ENCODE peak calls at places on chromosome 21, in four cellular contexts. J is K562, N is H1, T is SK-N-SH. A is an unnamed sample.

GRCh38 chr21:17386498-17386897 is 126.3 kb upstream of the CXADR start:
- DNase-seq in J (no peak), N (no peak), T (no peak), A (no peak)

GRCh38 chr21:41009398-41010177 is 158.4 kb upstream of the BACE2 start:
- DNase-seq in J (no peak), N (no peak), T (peak), A (no peak)

GRCh38 chr21:25994758-25995163 is 175.8 kb downstream of the APP start:
- DNase-seq in J (no peak), N (no peak), T (no peak), A (no peak)

GRCh38 chr21:25127007-25127406 is 480.3 kb downstream of the MRPL39 start:
- DNase-seq in J (no peak), N (no peak), T (no peak), A (no peak)

GRCh38 chr21:24693779-24694178 is 913.5 kb downstream of the MRPL39 start:
- DNase-seq in J (no peak), N (no peak), T (no peak), A (no peak)

GRCh38 chr21:37374026-37374425 is 7.5 kb downstream of the DYRK1A start:
- DNase-seq in J (no peak), N (no peak), T (no peak), A (no peak)

GRCh38 chr21:41186763-41187536 is 19.0 kb downstream of the BACE2 start:
- DNase-seq in J (no peak), N (no peak), T (no peak), A (no peak)

GRCh38 chr21:15992171-15992570 is 262.4 kb downstream of the USP25 start:
- DNase-seq in J (no peak), N (no peak), T (no peak), A (no peak)

GRCh38 chr21:20997308-20997632 is 939 bp upstream of the NCAM2 start:
- DNase-seq in J (no peak), N (no peak), T (peak), A (no peak)

GRCh38 chr21:31075844-31076243 is 37.6 kb upstream of the KRTAP19-8 start:
- DNase-seq in J (no peak), N (no peak), T (no peak), A (no peak)

GRCh38 chr21:20783611-20784010 is 214.6 kb upstream of the NCAM2 start:
- DNase-seq in J (no peak), N (no peak), T (no peak), A (no peak)

GRCh38 chr21:37415938-37416337 is 49.4 kb downstream of the DYRK1A start:
- DNase-seq in J (no peak), N (no peak), T (no peak), A (no peak)

GRCh38 chr21:37228003-37228400 is 39.1 kb downstream of the VPS26C start:
- DNase-seq in J (no peak), N (no peak), T (no peak), A (no peak)

GRCh38 chr21:40146201-40146890 is 279.1 kb downstream of the PCP4 start:
- DNase-seq in J (no peak), N (no peak), T (no peak), A (no peak)

GRCh38 chr21:17495680-17496079 is 17.2 kb upstream of the CXADR start:
- DNase-seq in J (no peak), N (no peak), T (no peak), A (no peak)

GRCh38 chr21:41290106-41290799 is 26.3 kb upstream of the FAM3B start:
- DNase-seq in J (no peak), N (no peak), T (no peak), A (no peak)

GRCh38 chr21:40840441-40840840 is 6.5 kb downstream of the DSCAM start:
- DNase-seq in J (no peak), N (no peak), T (no peak), A (no peak)

GRCh38 chr21:8989883-8990325 is 1531.5 kb upstream of the TPTE start:
- DNase-seq in J (peak), N (no peak), T (no peak), A (no peak)

GRCh38 chr21:28018741-28019669 is 973.7 kb downstream of the LTN1 start:
- DNase-seq in J (no peak), N (no peak), T (no peak), A (no peak)

GRCh38 chr21:28132713-28133112 is 860.0 kb downstream of the LTN1 start:
- DNase-seq in J (no peak), N (no peak), T (no peak), A (no peak)

GRCh38 chr21:41369105-41369914 is 7.5 kb downstream of the MX2 start:
- DNase-seq in J (no peak), N (no peak), T (peak), A (no peak)

GRCh38 chr21:25835397-25835796 is 100.6 kb downstream of the GABPA start:
- DNase-seq in J (no peak), N (no peak), T (no peak), A (no peak)

GRCh38 chr21:24955275-24955961 is 651.9 kb downstream of the MRPL39 start:
- DNase-seq in J (no peak), N (no peak), T (no peak), A (no peak)

GRCh38 chr21:15355066-15355465 is 290.3 kb upstream of the NRIP1 start:
- DNase-seq in J (no peak), N (no peak), T (no peak), A (no peak)

GRCh38 chr21:45471229-45472052 is 66.5 kb downstream of the COL18A1 start:
- DNase-seq in J (no peak), N (no peak), T (no peak), A (no peak)
- TF ChIP-seq GABPA in J (no peak), N (no peak), T (no peak), A (no peak)

DNA sequence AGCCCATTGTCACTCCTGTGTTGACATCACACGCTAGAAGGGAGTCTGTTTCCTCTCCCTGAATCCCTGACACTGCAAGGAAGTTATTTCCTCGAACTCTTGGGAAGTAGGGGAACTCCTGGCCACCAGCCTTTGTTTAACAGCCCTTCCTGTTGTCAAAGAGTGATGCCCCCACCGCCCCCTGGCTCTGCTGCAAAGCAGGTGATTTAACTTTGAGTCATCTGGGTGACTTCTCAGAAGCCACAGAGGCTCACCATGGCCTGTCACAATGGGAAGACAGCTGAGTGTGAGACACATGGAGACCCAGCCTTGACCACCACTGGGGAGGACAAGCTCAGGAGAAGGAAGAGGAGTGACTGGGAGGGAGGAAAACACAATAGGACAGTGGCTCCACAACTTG is 182.8 kb downstream of the PSMG1 start:
- DNase-seq in J (no peak), N (no peak), T (no peak), A (no peak)
- H3K27ac ChIP-seq in J (no peak), N (no peak), T (no peak), A (no peak)

DNA sequence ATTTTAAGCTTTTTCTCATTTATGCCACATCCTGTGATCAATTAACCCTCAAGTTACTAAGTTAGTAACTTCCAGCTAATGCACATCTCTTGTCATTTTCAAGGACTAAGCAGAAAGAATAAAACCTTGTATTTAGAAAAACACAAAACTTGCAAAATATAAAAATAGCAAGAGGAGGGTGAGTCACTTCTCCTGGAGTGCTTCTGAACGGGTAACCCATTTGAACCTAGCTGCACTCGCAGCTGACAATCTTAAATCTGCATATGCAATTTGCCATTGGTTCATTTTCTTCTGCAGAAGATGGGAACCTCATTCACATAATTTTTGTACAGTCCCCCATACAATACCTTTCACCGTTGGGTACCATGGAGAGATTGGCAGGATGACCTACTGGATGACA is 500.4 kb downstream of the SETD4 start:
- DNase-seq in J (no peak), N (no peak), T (no peak), A (no peak)
- TF ChIP-seq GABPA in J (no peak), N (no peak), T (no peak), A (no peak)

DNA sequence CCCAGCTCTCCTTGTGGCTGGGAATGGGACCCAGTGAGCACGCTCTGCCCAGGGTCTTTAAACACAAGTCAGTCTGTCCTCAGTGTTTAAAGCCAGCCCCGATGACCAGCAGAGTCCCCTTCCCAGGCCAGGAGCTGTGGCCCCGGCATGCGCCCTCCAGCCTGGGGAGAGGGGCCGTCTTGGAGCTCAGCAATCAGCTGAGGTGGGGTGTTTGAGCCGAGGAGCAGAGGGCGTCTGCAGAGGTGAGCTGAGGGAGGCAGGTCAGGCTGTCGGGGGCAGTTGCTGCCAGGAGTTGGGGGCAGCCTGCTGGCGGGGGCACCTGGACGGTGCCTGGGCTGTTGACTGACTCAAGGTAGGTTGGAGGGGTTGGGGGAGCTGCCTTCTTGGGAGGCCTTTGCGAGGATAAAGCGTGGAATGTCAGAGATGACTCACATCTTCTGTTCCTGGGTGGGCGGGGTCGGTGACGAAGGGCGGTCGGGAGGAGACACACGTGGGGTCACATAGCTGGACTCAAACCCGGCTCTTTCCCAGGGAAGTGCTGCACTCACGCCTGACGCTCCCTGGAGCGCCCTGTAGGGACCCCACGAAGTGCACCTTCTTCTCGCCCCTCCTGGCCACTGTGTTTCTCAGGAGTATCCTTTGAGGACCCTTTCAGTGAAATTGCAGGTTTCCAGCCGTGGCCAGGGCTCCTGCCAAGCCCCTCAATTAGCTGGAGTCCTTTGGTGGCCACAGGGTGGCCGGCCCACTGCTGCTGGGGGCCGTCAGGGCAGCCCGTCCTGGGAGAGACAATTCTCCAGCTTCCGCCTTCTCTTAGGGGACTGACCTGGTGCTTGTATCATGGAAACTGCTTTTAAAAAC is 86.2 kb downstream of the SIK1 start:
- DNase-seq in J (peak), N (no peak), T (no peak), A (no peak)
- H3K27ac ChIP-seq in J (no peak), N (no peak), T (no peak), A (no peak)

GRCh38 chr21:38848187-38848609 is 42.5 kb downstream of the ETS2 start:
- DNase-seq in J (no peak), N (no peak), T (no peak), A (no peak)
- TF ChIP-seq GABPA in J (no peak), N (no peak), T (no peak), A (no peak)

GRCh38 chr21:22556829-22557228 is 1558.6 kb downstream of the NCAM2 start:
- DNase-seq in J (no peak), N (no peak), T (no peak), A (no peak)

DNA sequence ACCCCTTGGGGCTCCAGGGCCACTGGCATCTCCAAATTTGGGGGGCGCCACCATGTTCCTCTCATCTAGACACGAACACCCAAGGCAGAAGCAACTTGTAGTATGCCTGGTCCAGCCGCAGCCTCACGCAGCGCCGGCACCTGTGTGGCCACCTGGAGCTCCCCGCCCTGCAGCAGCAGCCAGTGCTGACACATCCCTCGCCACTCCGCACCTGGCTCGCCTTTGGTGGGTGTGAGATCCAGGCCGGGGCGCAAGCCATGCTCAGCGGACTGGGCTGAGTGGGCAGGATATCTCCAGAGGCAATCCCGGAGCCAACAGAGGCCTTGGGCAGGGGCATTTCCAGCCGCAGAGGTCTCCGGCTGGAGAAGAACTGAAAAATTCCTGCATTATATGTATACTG is 1563.7 kb downstream of the NCAM2 start:
- DNase-seq in J (no peak), N (no peak), T (no peak), A (no peak)
- H3K27ac ChIP-seq in J (no peak), N (no peak), T (no peak), A (no peak)

DNA sequence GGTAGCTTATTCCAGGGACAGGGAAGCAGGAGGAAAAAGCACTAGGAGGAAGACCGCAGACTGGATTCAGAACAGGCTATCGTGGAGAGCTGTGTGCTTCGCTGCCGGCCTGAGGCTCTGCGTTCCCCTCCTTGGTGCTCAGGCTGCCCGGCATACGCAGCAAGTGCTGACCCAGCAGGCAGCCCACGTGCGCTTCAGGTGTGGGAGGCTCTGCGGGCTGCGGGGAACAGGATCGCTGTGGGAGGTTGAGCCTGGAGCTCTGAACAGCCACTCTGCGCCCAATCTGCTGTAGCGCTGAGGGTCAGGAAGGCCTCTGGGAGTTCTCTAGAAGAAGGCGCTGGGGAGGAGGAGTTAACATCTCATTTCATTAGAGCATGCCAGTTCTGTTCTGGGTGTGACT is 27.9 kb downstream of the DOP1B start:
- DNase-seq in J (no peak), N (no peak), T (no peak), A (no peak)
- TF ChIP-seq GABPA in J (no peak), N (no peak), T (no peak), A (no peak)

DNA sequence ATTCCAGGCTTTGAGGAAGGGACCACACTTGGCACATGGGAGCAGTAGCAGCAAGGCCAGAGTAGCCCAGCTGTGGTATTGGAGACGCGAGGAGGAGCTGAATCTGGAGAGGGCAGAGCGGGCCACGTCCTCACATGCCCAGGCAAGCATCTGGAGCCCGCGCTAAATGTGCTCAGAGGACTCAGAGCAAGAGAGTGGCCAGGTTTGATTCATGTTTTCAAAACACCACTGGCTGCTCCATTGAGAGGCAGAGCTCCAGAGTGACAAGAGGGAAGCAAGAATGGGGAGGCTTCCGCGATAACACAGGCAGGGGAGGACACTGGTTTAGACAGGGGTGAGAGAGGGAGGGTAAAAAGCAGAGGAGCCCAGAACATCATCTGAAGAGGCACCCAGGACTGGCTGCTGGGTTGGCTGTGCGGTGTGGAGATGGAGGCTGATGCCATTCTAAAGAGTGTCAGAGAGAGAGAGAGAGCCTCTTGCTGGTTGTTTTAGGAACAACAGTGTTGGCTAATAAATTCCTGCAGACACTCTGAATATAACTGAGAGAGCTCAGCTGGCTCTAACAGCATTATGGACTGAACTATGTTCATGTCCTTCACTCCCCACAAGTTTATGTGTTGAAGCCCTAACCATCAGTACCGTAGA is 32.3 kb downstream of the RCAN1 start:
- DNase-seq in J (peak), N (no peak), T (peak), A (peak)
- H3K27ac ChIP-seq in J (no peak), N (no peak), T (no peak), A (no peak)

DNA sequence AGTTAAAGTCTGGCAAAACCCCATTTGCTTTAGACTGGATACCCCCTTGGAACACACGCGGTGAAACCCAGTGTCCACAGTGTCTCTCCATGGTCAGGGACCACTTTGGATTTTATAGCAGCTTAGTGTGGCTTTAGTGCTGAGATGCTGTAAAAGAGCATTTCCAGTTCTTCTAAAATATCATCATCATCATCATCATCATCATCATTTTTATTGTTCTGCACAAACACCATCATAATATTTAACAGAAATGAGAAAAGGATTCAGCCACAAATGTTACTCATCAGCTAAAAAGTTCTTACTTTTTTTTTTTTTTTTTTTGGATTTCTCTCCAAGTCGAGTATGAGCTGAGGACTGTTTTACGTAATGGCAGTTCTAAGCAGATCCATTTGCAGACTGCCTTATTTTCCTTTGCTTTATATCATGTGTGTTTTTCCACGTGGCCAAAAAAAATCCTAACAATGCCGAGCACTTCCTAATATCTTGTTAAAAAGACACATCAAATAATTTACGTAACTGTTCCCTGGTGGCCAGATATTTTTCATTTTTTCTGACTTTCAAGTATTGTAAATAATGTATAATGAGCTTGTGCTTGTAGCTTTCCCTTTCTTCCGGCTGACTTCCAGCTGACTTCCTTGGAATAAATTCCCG is 62.8 kb downstream of the EVA1C start:
- DNase-seq in J (no peak), N (no peak), T (no peak), A (no peak)
- TF ChIP-seq GABPA in J (no peak), N (no peak), T (no peak), A (no peak)

DNA sequence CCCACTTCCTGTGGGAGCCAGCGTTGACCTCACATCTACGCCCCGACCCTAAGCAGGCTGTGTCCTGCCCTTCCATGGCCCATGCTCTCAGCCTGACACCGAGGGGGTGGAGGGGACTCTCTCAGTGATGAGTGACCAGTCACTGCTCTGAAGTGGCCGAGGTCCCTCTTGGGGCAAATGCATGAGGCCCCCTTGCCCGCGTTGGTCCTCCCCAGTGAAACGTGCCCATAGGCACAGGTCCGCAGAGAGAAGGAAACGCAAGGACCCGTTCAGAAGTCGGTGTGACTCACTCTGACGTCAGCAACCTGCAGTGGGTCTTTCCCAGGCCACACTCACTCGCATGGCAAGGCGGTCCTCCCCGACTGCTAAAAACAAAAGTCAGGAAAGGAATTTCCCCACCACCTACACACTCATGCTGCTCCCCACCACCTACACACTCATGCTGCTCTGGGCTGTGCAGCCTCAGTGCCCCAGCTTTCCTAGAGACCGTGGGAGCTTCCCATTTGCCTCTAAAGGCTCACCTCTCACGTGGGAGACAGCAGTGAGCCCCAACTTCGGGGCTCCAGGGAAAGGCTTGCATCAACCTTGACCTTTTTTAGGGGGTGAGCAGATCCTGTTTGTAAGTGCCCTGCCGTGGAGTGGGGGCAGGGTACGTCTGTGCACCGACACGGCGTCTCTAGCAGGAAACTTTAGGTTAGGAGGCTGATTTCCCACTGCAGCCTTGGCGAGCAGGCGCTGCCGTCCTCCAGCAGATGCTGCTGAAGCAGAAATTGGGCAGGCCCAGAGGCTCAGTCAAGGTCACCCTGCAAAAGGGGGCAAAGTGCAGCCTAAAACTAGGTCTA is 11.4 kb downstream of the UBASH3A start:
- DNase-seq in J (peak), N (no peak), T (no peak), A (no peak)
- H3K27ac ChIP-seq in J (no peak), N (no peak), T (no peak), A (no peak)

A was measured in HL-60.